ENCODE peak calls at places on chromosomes 6 and 20, in five cellular contexts. X is left lung, J is epithelial cell of esophagus, H is upper lobe of right lung, I is A549. V is an unnamed sample.

GRCh38 chr20:3106658-3107463 is 22.3 kb upstream of the AVP start:
- DNase-seq in H (no peak), X (no peak), I (no peak), J (no peak), V (no peak)

GRCh38 chr20:39986231-39986904 is 702.7 kb downstream of the MAFB start:
- DNase-seq in H (peak; percentile 64), I (peak; percentile 3), X (peak; percentile 39), J (peak; percentile 63), V (no peak)

GRCh38 chr6:135586844-135587243 is 89.3 kb upstream of the AHI1 start:
- DNase-seq in I (no peak), J (no peak), H (no peak), X (peak; percentile 49), V (no peak)

GRCh38 chr20:19915111-19915798 is 101.9 kb upstream of the NAA20 start:
- DNase-seq in I (no peak), J (no peak), H (no peak), X (no peak), V (no peak)

GRCh38 chr6:156839591-156840001 is 62.4 kb downstream of the ARID1B start:
- DNase-seq in J (no peak), H (no peak), X (no peak), I (no peak), V (no peak)

GRCh38 chr20:43543138-43543537 is 15.7 kb upstream of the SGK2 start:
- DNase-seq in H (peak; percentile 27), I (no peak), J (peak; percentile 63), X (no peak), V (no peak)

GRCh38 chr20:57458400-57459160 is 66.4 kb downstream of the CTCFL start:
- DNase-seq in H (no peak), I (no peak), X (no peak), J (no peak), V (no peak)

GRCh38 chr6:45310118-45310788 is 17.9 kb upstream of the RUNX2 start:
- DNase-seq in H (no peak), X (no peak), I (no peak), J (no peak), V (no peak)

DNA sequence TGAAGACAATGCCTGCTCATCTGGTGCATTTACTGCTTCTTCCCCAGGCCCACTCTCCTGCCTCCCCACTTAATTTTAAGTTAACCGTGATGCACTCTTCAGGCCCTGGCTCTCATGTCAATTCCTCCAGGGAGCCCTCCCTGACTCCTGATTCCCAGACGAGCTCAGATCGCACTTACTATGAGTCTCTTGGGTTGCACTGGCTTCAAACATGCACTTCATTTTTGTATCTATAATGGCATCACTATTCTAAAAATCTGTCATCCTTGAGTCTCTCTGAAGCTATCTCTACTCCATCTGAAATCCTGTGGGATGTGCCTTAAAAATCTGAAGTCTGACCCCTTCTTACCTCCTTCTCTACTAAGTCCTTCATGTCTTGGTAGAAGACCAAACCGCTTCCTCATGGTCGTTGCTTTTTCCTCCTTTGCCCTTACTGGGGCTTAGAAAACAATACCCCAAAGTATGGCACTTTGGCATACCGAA is 24.7 kb downstream of the COX4I2 start:
- DNase-seq in I (no peak), J (no peak), X (no peak), H (no peak), V (no peak)
- TF ChIP-seq CTCF in I (no peak), J (no peak), X (no peak), H (no peak), V (no peak)

GRCh38 chr20:34536798-34537394 is 20.7 kb downstream of the DYNLRB1 start:
- DNase-seq in I (peak; percentile 76), X (no peak), J (peak; percentile 52), H (no peak), V (no peak)
- TF ChIP-seq CTCF in I (peak; percentile 46), X (no peak), J (peak; percentile 41), H (peak; percentile 31), V (peak; percentile 53)

DNA sequence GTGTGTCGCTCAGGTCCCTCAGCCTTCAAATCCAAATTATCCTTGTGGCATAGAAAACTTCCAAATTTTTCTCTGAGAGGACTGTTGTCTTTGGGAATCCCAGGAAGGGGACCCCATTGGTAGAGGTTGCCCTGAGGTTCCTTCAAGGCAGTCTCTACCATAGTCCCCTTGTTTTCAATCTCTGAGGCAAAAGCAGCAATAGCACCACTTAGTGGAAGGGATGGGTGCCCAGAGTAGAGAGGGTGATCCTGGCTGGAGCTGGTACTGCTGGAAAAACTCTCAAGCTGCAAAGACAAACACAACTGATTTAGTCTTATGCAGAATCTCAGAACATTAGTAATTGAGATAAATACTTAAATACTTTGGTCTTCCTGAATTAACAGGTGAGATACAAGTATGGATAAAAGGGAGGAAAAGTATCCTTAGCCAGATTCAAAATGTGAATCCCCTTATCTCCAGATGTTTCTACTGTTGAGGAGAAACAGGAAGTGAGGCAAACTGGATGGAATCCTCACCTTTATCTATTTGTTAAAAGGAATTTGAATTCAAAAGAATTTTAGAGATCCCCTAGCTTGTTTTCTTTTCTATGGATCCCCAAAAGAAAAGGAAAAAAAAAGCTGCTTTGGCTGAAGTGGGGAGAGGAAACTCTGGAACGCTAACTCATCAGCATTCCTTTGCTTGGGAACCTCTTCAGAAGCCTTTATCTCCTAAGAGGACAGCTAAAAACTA is 13.4 kb downstream of the ZNF318 start:
- DNase-seq in X (no peak), I (peak; percentile 20), J (peak; percentile 25), H (no peak), V (no peak)
- TF ChIP-seq CTCF in X (no peak), I (peak; percentile 12), J (peak; percentile 46), H (peak; percentile 9), V (peak; percentile 37)

DNA sequence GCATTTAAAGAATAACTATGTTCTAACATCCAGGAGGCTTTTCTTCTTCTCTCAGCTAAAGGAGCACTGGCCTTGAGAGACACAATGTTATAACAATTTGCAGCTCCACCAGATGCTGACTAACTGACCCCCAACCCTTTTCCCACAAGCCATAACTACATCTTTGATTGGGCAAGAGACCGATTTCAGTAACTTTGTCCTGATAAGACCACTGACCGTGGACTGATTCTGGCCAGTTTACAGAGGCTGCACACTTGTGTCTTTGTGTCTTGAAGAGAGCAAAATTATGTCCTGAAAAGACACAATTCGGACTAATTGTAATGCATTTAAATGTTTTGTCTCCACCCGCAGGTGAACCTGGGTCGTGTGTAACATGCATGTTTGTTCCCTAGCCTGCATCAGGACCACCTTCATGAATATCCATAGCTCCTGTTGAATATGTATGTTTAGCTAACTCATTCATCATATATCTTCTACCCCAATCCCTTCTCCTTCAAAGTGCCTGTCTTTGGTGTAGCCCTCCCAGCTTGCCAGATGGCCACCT is 22.3 kb downstream of the ABRACL start:
- DNase-seq in H (no peak), X (no peak), I (no peak), J (no peak), V (no peak)
- TF ChIP-seq CTCF in H (no peak), X (no peak), I (no peak), J (no peak), V (no peak)

DNA sequence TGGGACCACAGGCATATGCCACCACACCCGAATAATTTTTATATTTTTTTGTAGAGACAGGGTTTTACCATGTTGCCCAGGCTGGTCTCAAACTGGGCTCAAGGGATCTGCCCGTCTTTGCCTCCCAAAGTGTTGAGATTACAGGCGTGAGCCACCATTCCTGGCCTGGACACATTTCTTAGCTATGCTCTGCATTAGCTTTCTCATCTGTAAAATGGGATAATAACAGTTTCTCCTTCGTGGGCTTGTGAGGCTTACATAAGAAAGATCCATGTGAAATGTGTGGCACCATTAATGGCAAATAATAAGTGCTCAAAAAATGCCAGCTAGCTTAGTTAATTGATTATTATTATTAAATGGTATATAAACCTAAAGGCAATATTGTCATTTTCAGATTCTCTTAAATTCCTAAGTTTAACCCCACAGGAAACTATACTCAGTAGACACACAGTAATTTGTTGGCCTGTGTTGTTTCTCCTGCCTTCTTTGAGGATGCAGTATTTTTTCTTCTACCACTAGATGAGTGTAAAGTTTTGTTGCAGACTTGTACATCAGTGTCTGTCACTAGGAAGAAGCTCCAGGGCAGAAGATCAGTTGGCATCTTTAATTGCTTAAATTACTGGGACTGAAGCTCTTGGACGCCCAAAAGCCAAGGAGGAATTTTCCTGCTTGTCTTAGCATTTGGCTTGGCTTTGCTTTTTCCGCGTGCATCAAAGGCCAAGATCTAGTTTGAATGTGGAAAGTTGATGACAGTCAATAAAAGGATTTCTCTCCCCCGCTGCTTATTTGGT is 162.3 kb upstream of the ZNF217 start:
- DNase-seq in X (no peak), H (no peak), J (no peak), I (peak; percentile 39), V (no peak)
- TF ChIP-seq CTCF in X (no peak), H (no peak), J (no peak), I (peak; percentile 6), V (no peak)

DNA sequence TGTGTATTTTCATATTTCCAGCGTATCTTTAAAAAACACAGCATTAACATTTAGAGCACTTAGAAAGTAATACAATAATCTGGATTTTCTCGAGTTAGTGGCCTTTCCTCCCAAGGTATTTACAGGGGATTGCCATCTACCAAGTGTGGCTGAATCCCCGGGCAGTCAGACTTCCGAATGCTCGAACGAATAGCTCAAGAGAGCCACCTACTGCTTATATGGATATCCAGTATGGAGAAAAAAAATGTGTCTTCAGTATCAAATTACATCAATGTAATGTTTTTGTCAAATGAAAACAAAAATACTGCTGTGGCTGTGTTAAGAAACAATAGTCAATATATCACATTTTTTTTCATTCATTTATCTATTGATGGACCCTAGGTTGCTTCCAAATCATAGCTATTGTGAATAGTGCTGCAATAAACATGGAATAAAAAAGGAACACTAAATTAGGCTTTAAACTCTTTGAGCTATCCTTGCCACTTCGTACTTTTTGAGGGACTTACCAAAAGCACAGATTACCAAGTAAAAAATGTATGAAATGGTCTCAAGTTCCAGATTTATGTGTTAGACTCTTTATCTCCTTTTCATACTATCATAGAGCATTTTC is 654.5 kb upstream of the PTCHD4 start:
- DNase-seq in X (no peak), H (no peak), I (peak; percentile 55), J (peak; percentile 81), V (no peak)
- TF ChIP-seq CTCF in X (peak; percentile 42), H (peak; percentile 51), I (peak; percentile 42), J (peak; percentile 71), V (peak; percentile 79)